ENCODE peak calls at places on chromosomes 12 and 14, in ten cellular contexts. One of them, this sample, is unnamed.

GRCh38 chr12:45518516-45519235 is 210.8 kb upstream of the ARID2 start:
- DNase-seq in AG10803: no peak
- DNase-seq in type B pancreatic cell: no peak
- DNase-seq in heart right ventricle: no peak
- DNase-seq in HL-60: no peak
- DNase-seq in WTC11: no peak
- DNase-seq in lung: no peak
- DNase-seq in bronchial epithelial cell: no peak
- DNase-seq in HFF-Myc: no peak
- DNase-seq in retinal pigment epithelial cell: no peak
- DNase-seq in this sample: no peak

GRCh38 chr12:28349196-28349595 is 158.9 kb downstream of the CCDC91 start:
- DNase-seq in AG10803: no peak
- DNase-seq in type B pancreatic cell: no peak
- DNase-seq in WTC11: no peak
- DNase-seq in lung: no peak
- DNase-seq in HFF-Myc: no peak
- DNase-seq in HL-60: no peak
- DNase-seq in bronchial epithelial cell: no peak
- DNase-seq in retinal pigment epithelial cell: no peak
- DNase-seq in heart right ventricle: no peak
- DNase-seq in this sample: no peak

GRCh38 chr12:11797317-11797913 is 147.9 kb downstream of the ETV6 start:
- DNase-seq in heart right ventricle: no peak
- DNase-seq in HFF-Myc: peak; percentile 6
- DNase-seq in lung: no peak
- DNase-seq in WTC11: no peak
- DNase-seq in type B pancreatic cell: no peak
- DNase-seq in bronchial epithelial cell: no peak
- DNase-seq in HL-60: peak; percentile 64
- DNase-seq in AG10803: peak; percentile 95
- DNase-seq in retinal pigment epithelial cell: peak; percentile 75
- DNase-seq in this sample: no peak

GRCh38 chr12:22625671-22626251 is 790 bp downstream of the ETNK1 start:
- DNase-seq in HL-60: no peak
- DNase-seq in bronchial epithelial cell: peak; percentile 55
- DNase-seq in HFF-Myc: peak; percentile 17
- DNase-seq in WTC11: peak; percentile 33
- DNase-seq in lung: no peak
- DNase-seq in AG10803: peak; percentile 9
- DNase-seq in retinal pigment epithelial cell: peak; percentile 31
- DNase-seq in type B pancreatic cell: no peak
- DNase-seq in heart right ventricle: peak; percentile 22
- DNase-seq in this sample: peak; percentile 37

GRCh38 chr12:42474391-42474790 is 115.2 kb downstream of the PRICKLE1 start:
- DNase-seq in type B pancreatic cell: no peak
- DNase-seq in lung: no peak
- DNase-seq in HFF-Myc: peak; percentile 25
- DNase-seq in AG10803: peak; percentile 66
- DNase-seq in bronchial epithelial cell: peak; percentile 97
- DNase-seq in WTC11: no peak
- DNase-seq in heart right ventricle: no peak
- DNase-seq in HL-60: no peak
- DNase-seq in retinal pigment epithelial cell: no peak
- DNase-seq in this sample: no peak

GRCh38 chr12:94146166-94146565 is 2.2 kb upstream of the PLXNC1 start:
- DNase-seq in AG10803: no peak
- DNase-seq in HFF-Myc: no peak
- DNase-seq in heart right ventricle: no peak
- DNase-seq in bronchial epithelial cell: no peak
- DNase-seq in retinal pigment epithelial cell: no peak
- DNase-seq in HL-60: no peak
- DNase-seq in type B pancreatic cell: no peak
- DNase-seq in lung: no peak
- DNase-seq in WTC11: no peak
- DNase-seq in this sample: no peak

GRCh38 chr14:101557321-101557695 is 4.0 kb upstream of the DIO3 start:
- DNase-seq in WTC11: no peak
- DNase-seq in heart right ventricle: no peak
- DNase-seq in type B pancreatic cell: no peak
- DNase-seq in lung: no peak
- DNase-seq in HL-60: no peak
- DNase-seq in AG10803: no peak
- DNase-seq in retinal pigment epithelial cell: no peak
- DNase-seq in bronchial epithelial cell: no peak
- DNase-seq in HFF-Myc: no peak
- DNase-seq in this sample: no peak

GRCh38 chr14:74161526-74162158 is 76.9 kb downstream of the LIN52 start:
- DNase-seq in HL-60: no peak
- DNase-seq in type B pancreatic cell: no peak
- DNase-seq in heart right ventricle: no peak
- DNase-seq in HFF-Myc: no peak
- DNase-seq in bronchial epithelial cell: no peak
- DNase-seq in lung: no peak
- DNase-seq in WTC11: peak; percentile 65
- DNase-seq in AG10803: no peak
- DNase-seq in retinal pigment epithelial cell: no peak
- DNase-seq in this sample: peak; percentile 6

GRCh38 chr12:2051700-2052625 is 824 bp upstream of the CACNA1C start:
- DNase-seq in AG10803: no peak
- DNase-seq in WTC11: no peak
- DNase-seq in HFF-Myc: no peak
- DNase-seq in type B pancreatic cell: no peak
- DNase-seq in bronchial epithelial cell: no peak
- DNase-seq in heart right ventricle: no peak
- DNase-seq in lung: no peak
- DNase-seq in retinal pigment epithelial cell: no peak
- DNase-seq in HL-60: no peak
- DNase-seq in this sample: peak; percentile 15

GRCh38 chr12:131751335-131751734 is 40.4 kb downstream of the SFSWAP start:
- DNase-seq in HL-60: no peak
- DNase-seq in bronchial epithelial cell: no peak
- DNase-seq in HFF-Myc: no peak
- DNase-seq in retinal pigment epithelial cell: no peak
- DNase-seq in type B pancreatic cell: no peak
- DNase-seq in heart right ventricle: no peak
- DNase-seq in lung: no peak
- DNase-seq in AG10803: no peak
- DNase-seq in WTC11: no peak
- DNase-seq in this sample: no peak
- TF ChIP-seq CTCF in HL-60: no peak
- TF ChIP-seq CTCF in bronchial epithelial cell: no peak
- TF ChIP-seq CTCF in HFF-Myc: no peak
- TF ChIP-seq CTCF in retinal pigment epithelial cell: no peak
- TF ChIP-seq CTCF in type B pancreatic cell: no peak
- TF ChIP-seq CTCF in heart right ventricle: no peak
- TF ChIP-seq CTCF in lung: no peak
- TF ChIP-seq CTCF in AG10803: no peak
- TF ChIP-seq CTCF in WTC11: no peak
- TF ChIP-seq CTCF in this sample: no peak

DNA sequence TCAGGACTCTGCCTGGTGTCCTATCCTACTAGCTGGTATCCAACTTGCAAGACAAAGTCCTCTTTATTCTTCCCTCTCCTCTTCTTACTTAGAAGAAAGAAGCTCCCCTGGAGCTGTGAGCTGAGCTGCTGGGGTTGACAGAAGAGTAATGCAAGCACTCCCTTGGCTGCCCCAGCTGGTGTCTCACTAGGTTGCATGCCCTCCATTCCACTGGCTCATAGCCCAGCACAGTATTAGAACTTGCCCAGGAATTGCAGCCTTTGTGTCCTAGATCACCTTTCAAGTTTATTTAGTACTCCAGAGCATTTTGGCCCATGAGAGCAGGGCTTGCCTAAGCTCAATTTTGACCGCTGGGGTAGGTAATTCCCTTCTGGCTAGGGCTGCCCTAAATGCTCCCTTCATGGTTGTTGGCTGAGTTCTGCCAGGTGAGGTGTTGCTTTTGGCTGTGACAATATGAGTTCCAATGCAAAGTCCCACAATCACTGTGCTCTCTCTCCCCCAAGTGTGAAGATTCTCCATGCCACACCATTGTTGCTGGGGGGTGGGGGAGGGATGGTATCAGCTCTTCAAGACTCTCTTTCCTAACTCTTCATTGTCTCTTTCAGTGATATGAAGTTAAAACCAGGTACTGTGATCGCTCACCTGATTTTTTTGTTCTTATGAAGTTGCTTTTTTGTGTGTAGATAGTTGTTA is 317.4 kb upstream of the DDHD1 start:
- DNase-seq in type B pancreatic cell: no peak
- DNase-seq in lung: no peak
- DNase-seq in bronchial epithelial cell: peak; percentile 20
- DNase-seq in HFF-Myc: no peak
- DNase-seq in retinal pigment epithelial cell: peak; percentile 43
- DNase-seq in AG10803: peak; percentile 65
- DNase-seq in heart right ventricle: peak; percentile 49
- DNase-seq in WTC11: no peak
- DNase-seq in HL-60: no peak
- DNase-seq in this sample: no peak
- TF ChIP-seq CTCF in type B pancreatic cell: no peak
- TF ChIP-seq CTCF in lung: no peak
- TF ChIP-seq CTCF in bronchial epithelial cell: no peak
- TF ChIP-seq CTCF in HFF-Myc: no peak
- TF ChIP-seq CTCF in retinal pigment epithelial cell: no peak
- TF ChIP-seq CTCF in AG10803: no peak
- TF ChIP-seq CTCF in heart right ventricle: no peak
- TF ChIP-seq CTCF in WTC11: no peak
- TF ChIP-seq CTCF in HL-60: no peak
- TF ChIP-seq CTCF in this sample: no peak

GRCh38 chr14:31420319-31421081 is at the start of gene HEATR5A:
- DNase-seq in WTC11: peak; percentile 96
- DNase-seq in HFF-Myc: peak; percentile 65
- DNase-seq in lung: peak; percentile 96
- DNase-seq in retinal pigment epithelial cell: peak; percentile 84
- DNase-seq in type B pancreatic cell: peak; percentile 98
- DNase-seq in HL-60: peak; percentile 84
- DNase-seq in heart right ventricle: peak; percentile 95
- DNase-seq in bronchial epithelial cell: peak; percentile 78
- DNase-seq in AG10803: peak; percentile 96
- DNase-seq in this sample: peak; percentile 96
- TF ChIP-seq CTCF in WTC11: no peak
- TF ChIP-seq CTCF in HFF-Myc: no peak
- TF ChIP-seq CTCF in lung: peak; percentile 30
- TF ChIP-seq CTCF in retinal pigment epithelial cell: no peak
- TF ChIP-seq CTCF in type B pancreatic cell: peak; percentile 25
- TF ChIP-seq CTCF in HL-60: no peak
- TF ChIP-seq CTCF in heart right ventricle: peak; percentile 7
- TF ChIP-seq CTCF in bronchial epithelial cell: peak; percentile 10
- TF ChIP-seq CTCF in AG10803: peak; percentile 17
- TF ChIP-seq CTCF in this sample: no peak

DNA sequence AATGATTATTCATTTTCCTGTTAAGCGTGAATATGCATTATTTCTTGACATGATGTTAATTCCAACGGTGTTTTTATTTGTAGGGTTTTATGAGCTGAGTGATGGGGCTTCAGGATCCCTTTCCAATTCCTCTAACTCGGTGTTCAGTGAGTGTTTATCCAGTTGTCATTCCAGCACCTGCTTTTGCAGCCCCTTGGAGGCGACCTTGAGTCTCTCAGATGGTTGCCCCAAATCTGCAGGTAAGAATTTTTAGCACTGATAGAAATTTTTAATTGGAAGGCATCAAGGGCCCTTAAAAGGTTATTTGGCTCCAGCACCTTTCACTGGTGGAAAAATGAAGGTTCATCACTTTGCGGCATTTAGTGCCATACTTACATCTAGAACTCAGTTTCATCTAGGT is 3.7 kb downstream of the DACT1 start:
- DNase-seq in AG10803: no peak
- DNase-seq in bronchial epithelial cell: no peak
- DNase-seq in WTC11: peak; percentile 19
- DNase-seq in retinal pigment epithelial cell: no peak
- DNase-seq in type B pancreatic cell: no peak
- DNase-seq in lung: no peak
- DNase-seq in HL-60: no peak
- DNase-seq in HFF-Myc: no peak
- DNase-seq in heart right ventricle: no peak
- DNase-seq in this sample: no peak
- TF ChIP-seq CTCF in AG10803: peak; percentile 7
- TF ChIP-seq CTCF in bronchial epithelial cell: peak; percentile 21
- TF ChIP-seq CTCF in WTC11: peak; percentile 24
- TF ChIP-seq CTCF in retinal pigment epithelial cell: peak; percentile 26
- TF ChIP-seq CTCF in type B pancreatic cell: peak; percentile 43
- TF ChIP-seq CTCF in lung: no peak
- TF ChIP-seq CTCF in HL-60: no peak
- TF ChIP-seq CTCF in HFF-Myc: peak; percentile 25
- TF ChIP-seq CTCF in heart right ventricle: no peak
- TF ChIP-seq CTCF in this sample: peak; percentile 26

GRCh38 chr14:54692261-54692861 is 125.4 kb downstream of the SAMD4A start:
- DNase-seq in heart right ventricle: no peak
- DNase-seq in WTC11: no peak
- DNase-seq in bronchial epithelial cell: no peak
- DNase-seq in AG10803: no peak
- DNase-seq in retinal pigment epithelial cell: no peak
- DNase-seq in HFF-Myc: no peak
- DNase-seq in HL-60: no peak
- DNase-seq in lung: no peak
- DNase-seq in type B pancreatic cell: no peak
- DNase-seq in this sample: no peak
- TF ChIP-seq CTCF in heart right ventricle: no peak
- TF ChIP-seq CTCF in WTC11: no peak
- TF ChIP-seq CTCF in bronchial epithelial cell: no peak
- TF ChIP-seq CTCF in AG10803: no peak
- TF ChIP-seq CTCF in retinal pigment epithelial cell: no peak
- TF ChIP-seq CTCF in HFF-Myc: no peak
- TF ChIP-seq CTCF in HL-60: no peak
- TF ChIP-seq CTCF in lung: no peak
- TF ChIP-seq CTCF in type B pancreatic cell: no peak
- TF ChIP-seq CTCF in this sample: no peak

DNA sequence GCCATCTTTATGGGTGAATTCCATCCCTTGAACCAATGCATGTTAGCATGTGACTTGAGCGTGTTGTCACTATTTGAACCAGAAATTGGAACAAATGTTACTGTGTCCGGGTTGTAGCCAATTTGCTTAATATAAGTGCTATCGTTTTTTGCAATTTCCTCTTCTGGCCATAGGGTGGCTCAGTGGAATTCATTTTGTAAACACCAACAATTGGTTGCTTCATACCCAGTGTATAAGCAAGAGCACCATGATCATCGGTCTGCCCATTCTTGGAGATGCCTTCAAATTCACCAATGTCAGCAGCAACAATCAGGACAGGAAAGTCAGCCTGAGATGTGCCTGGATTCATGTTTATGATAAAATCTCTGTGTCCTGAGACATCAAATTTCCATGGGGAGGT is 5.0 kb upstream of the NEDD1 start:
- DNase-seq in WTC11: no peak
- DNase-seq in retinal pigment epithelial cell: no peak
- DNase-seq in HL-60: no peak
- DNase-seq in lung: no peak
- DNase-seq in HFF-Myc: no peak
- DNase-seq in bronchial epithelial cell: no peak
- DNase-seq in type B pancreatic cell: no peak
- DNase-seq in heart right ventricle: no peak
- DNase-seq in AG10803: no peak
- DNase-seq in this sample: no peak
- TF ChIP-seq CTCF in WTC11: no peak
- TF ChIP-seq CTCF in retinal pigment epithelial cell: peak; percentile 9
- TF ChIP-seq CTCF in HL-60: no peak
- TF ChIP-seq CTCF in lung: no peak
- TF ChIP-seq CTCF in HFF-Myc: peak; percentile 5
- TF ChIP-seq CTCF in bronchial epithelial cell: no peak
- TF ChIP-seq CTCF in type B pancreatic cell: no peak
- TF ChIP-seq CTCF in heart right ventricle: no peak
- TF ChIP-seq CTCF in AG10803: no peak
- TF ChIP-seq CTCF in this sample: no peak

This sample was measured in endothelial cell.